ENCODE peak calls at places on chromosomes 5 and 9, in five cellular contexts. W is ovary, E is epithelial cell of esophagus, Z is spleen, B is heart left ventricle. Q is an unnamed sample.

GRCh38 chr9:92384373-92384772 is 20.0 kb downstream of the OGN start:
- DNase-seq in W (no peak), E (peak; percentile 50), Z (no peak), B (no peak), Q (no peak)

GRCh38 chr5:13470256-13470655 is 474.2 kb downstream of the DNAH5 start:
- DNase-seq in W (no peak), E (no peak), Z (no peak), B (no peak), Q (no peak)

GRCh38 chr9:127279717-127280285 is 15.2 kb downstream of the GARNL3 start:
- DNase-seq in W (no peak), E (no peak), Z (no peak), B (no peak), Q (no peak)

GRCh38 chr9:133463864-133464615 is 4.3 kb downstream of the CACFD1 start:
- DNase-seq in W (peak; percentile 65), E (no peak), Z (no peak), B (no peak), Q (no peak)

GRCh38 chr9:109451311-109452025 is 46.6 kb downstream of the PTPN3 start:
- DNase-seq in W (no peak), E (no peak), Z (no peak), B (no peak), Q (no peak)

GRCh38 chr9:112355305-112355953 is 22.0 kb upstream of the PTBP3 start:
- DNase-seq in W (peak; percentile 60), E (no peak), Z (no peak), B (no peak), Q (no peak)

GRCh38 chr9:20320921-20321320 is 301.4 kb downstream of the MLLT3 start:
- DNase-seq in W (no peak), E (peak; percentile 86), Z (no peak), B (no peak), Q (no peak)

GRCh38 chr9:106403081-106403480 is 459.9 kb upstream of the ZNF462 start:
- DNase-seq in W (no peak), E (peak; percentile 82), Z (no peak), B (no peak), Q (no peak)

GRCh38 chr9:121921444-121921843 is 171.7 kb downstream of the TTLL11 start:
- DNase-seq in W (no peak), E (no peak), Z (no peak), B (no peak), Q (no peak)

GRCh38 chr9:29150606-29151005 is 1577.3 kb upstream of the C9orf72 start:
- DNase-seq in W (no peak), E (peak; percentile 33), Z (no peak), B (no peak), Q (no peak)

GRCh38 chr5:34891981-34892380 is 23.3 kb downstream of the RAD1 start:
- DNase-seq in W (no peak), E (no peak), Z (no peak), B (peak; percentile 21), Q (no peak)

GRCh38 chr5:86737579-86737978 is 119.8 kb downstream of the COX7C start:
- DNase-seq in W (no peak), E (no peak), Z (no peak), B (no peak), Q (no peak)

GRCh38 chr5:135223891-135224625 is 175.0 kb downstream of the MACROH2A1 start:
- DNase-seq in W (no peak), E (no peak), Z (peak; percentile 27), B (peak; percentile 10), Q (no peak)

GRCh38 chr5:79924936-79925893 is 65.8 kb downstream of the MTX3 start:
- DNase-seq in W (no peak), E (peak; percentile 66), Z (no peak), B (no peak), Q (no peak)

GRCh38 chr5:80266566-80266965 is 10.7 kb upstream of the SERINC5 start:
- DNase-seq in W (no peak), E (no peak), Z (no peak), B (no peak), Q (no peak)

GRCh38 chr5:121350493-121350892 is 501.2 kb upstream of the FTMT start:
- DNase-seq in W (no peak), E (peak; percentile 57), Z (no peak), B (no peak), Q (no peak)

GRCh38 chr5:107496466-107496865 is 174.3 kb downstream of the EFNA5 start:
- DNase-seq in W (no peak), E (no peak), Z (no peak), B (no peak), Q (no peak)

GRCh38 chr9:129422032-129422842 is 198.7 kb downstream of the C9orf50 start:
- DNase-seq in W (no peak), E (peak; percentile 21), Z (no peak), B (no peak), Q (no peak)

GRCh38 chr5:132064140-132064539 is 3.7 kb downstream of the IL3 start:
- DNase-seq in W (peak; percentile 7), E (no peak), Z (peak; percentile 63), B (no peak), Q (no peak)

GRCh38 chr5:181204561-181205401 is at the start of gene TRIM7:
- DNase-seq in W (peak; percentile 60), E (peak; percentile 79), Z (peak; percentile 86), B (peak; percentile 72), Q (peak; percentile 79)

GRCh38 chr5:14062178-14062577 is 81.0 kb upstream of the TRIO start:
- DNase-seq in W (no peak), E (no peak), Z (no peak), B (no peak), Q (no peak)

GRCh38 chr5:158463971-158464370 is 605.0 kb upstream of the CLINT1 start:
- DNase-seq in W (no peak), E (peak; percentile 83), Z (no peak), B (no peak), Q (peak; percentile 55)

GRCh38 chr9:14910178-14910805 is at the start of gene FREM1:
- DNase-seq in W (peak; percentile 62), E (no peak), Z (no peak), B (peak; percentile 21), Q (peak; percentile 41)

GRCh38 chr9:137387034-137387890 is 35.7 kb downstream of the EXD3 start:
- DNase-seq in W (no peak), E (no peak), Z (no peak), B (no peak), Q (peak; percentile 45)

GRCh38 chr5:123754167-123754840 is 242.3 kb downstream of the CSNK1G3 start:
- DNase-seq in W (no peak), E (no peak), Z (no peak), B (no peak), Q (no peak)

GRCh38 chr9:36341936-36342577 is 58.0 kb downstream of the RNF38 start:
- DNase-seq in W (no peak), E (no peak), Z (no peak), B (no peak), Q (no peak)

GRCh38 chr9:72333758-72334157 is 31.2 kb downstream of the ZFAND5 start:
- DNase-seq in W (no peak), E (no peak), Z (no peak), B (no peak), Q (no peak)

GRCh38 chr9:88749420-88749819 is 214.4 kb downstream of the NXNL2 start:
- DNase-seq in W (no peak), E (peak; percentile 85), Z (no peak), B (no peak), Q (no peak)

GRCh38 chr5:156678484-156678883 is 171.6 kb upstream of the PPP1R2B start:
- DNase-seq in W (no peak), E (no peak), Z (no peak), B (no peak), Q (no peak)

GRCh38 chr5:107425541-107426031 is 245.2 kb downstream of the EFNA5 start:
- DNase-seq in W (no peak), E (peak; percentile 80), Z (no peak), B (no peak), Q (no peak)

GRCh38 chr9:74555625-74556024 is 58.5 kb downstream of the RORB start:
- DNase-seq in W (no peak), E (no peak), Z (no peak), B (no peak), Q (no peak)

GRCh38 chr5:87254035-87254434 is 13.6 kb upstream of the RASA1 start:
- DNase-seq in W (no peak), E (no peak), Z (no peak), B (no peak), Q (no peak)

GRCh38 chr5:96809898-96810297 is 2.2 kb upstream of the ERAP1 start:
- DNase-seq in W (no peak), E (no peak), Z (no peak), B (no peak), Q (no peak)

GRCh38 chr5:135135530-135136201 is 101.6 kb upstream of the PITX1 start:
- DNase-seq in W (no peak), E (peak; percentile 70), Z (no peak), B (no peak), Q (peak; percentile 89)

GRCh38 chr9:119722384-119722783 is 353.1 kb upstream of the BRINP1 start:
- DNase-seq in W (no peak), E (no peak), Z (no peak), B (no peak), Q (no peak)

GRCh38 chr5:32814620-32815019 is 103.5 kb downstream of the NPR3 start:
- DNase-seq in W (no peak), E (peak; percentile 70), Z (no peak), B (no peak), Q (no peak)

GRCh38 chr9:5446451-5447236 is 3.7 kb upstream of the CD274 start:
- DNase-seq in W (no peak), E (peak; percentile 85), Z (no peak), B (no peak), Q (no peak)

DNA sequence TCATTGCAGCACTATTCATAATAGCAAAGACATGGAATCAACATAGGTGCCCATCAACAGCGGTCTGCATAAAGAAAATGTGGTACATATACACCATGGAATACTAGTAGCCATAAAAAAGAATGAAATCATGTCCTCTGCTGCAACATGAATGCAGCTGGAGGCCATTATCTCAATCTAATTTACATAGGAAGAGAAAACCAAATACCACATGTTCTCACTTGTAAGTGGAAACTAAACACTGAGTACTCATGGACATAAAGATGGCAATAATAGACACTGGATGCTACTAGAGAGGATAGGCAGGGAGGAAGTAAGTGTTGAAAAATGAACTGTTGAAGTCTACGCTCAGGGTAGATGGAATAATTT is 203.9 kb upstream of the CDH9 start:
- DNase-seq in W (no peak), E (peak; percentile 81), Z (no peak), B (no peak), Q (no peak)
- TF ChIP-seq CTCF in W (no peak), E (no peak), Z (no peak), B (no peak), Q (no peak)

GRCh38 chr9:9387511-9388115 is 1225.2 kb downstream of the PTPRD start:
- DNase-seq in W (no peak), E (no peak), Z (no peak), B (no peak), Q (no peak)
- TF ChIP-seq CTCF in W (no peak), E (no peak), Z (no peak), B (no peak), Q (no peak)

GRCh38 chr5:10158886-10159285 is 90.8 kb downstream of the ATPSCKMT start:
- DNase-seq in W (no peak), E (no peak), Z (no peak), B (no peak), Q (no peak)
- TF ChIP-seq CTCF in W (no peak), E (no peak), Z (no peak), B (no peak), Q (no peak)

DNA sequence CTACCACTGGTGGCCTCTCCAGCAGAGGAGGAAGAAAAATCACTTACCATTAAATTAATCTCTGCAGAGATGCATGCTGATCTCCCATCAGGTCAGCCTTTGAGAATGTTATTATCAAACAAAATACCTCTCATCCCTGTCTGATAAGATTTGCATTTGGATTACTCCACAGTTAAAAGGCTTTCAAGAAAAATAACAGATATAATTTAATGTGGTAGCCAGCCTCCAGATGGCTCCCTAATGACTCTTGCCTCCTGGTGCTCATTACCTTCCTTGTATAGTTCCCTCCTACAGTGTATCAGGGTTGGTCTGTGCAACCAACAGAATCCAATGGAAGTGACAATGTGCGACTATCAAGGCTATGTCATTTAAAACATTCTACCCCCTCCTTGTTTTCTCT is 63.6 kb upstream of the TNPO1 start:
- DNase-seq in W (no peak), E (peak; percentile 7), Z (no peak), B (no peak), Q (no peak)
- TF ChIP-seq CTCF in W (no peak), E (peak; percentile 21), Z (no peak), B (no peak), Q (no peak)

Q was measured in psoas muscle.